ENCODE peak calls at places on chromosomes 12 and 14, in ten cellular contexts. P is lower lobe of right lung; B is psoas muscle; U is fibroblast of lung; N is effector memory CD4-positive, alpha-beta T cell; F is HepG2; H is aorta; Q is H9; Y is small intestine; M is GM23248. T is an unnamed sample.

GRCh38 chr12:116455540-116456306 is 103.5 kb upstream of the MAP1LC3B2 start:
- DNase-seq in P (no peak), B (peak; percentile 70), U (peak; percentile 88), N (no peak), F (no peak), H (peak; percentile 89), Q (no peak), Y (peak; percentile 78), M (peak; percentile 96), T (peak; percentile 98)

GRCh38 chr12:4031703-4032291 is 158.6 kb upstream of the PARP11 start:
- DNase-seq in P (peak; percentile 60), B (peak; percentile 36), U (peak; percentile 62), N (no peak), F (no peak), H (peak; percentile 77), Q (peak; percentile 53), Y (no peak), M (peak; percentile 27), T (peak; percentile 14)

GRCh38 chr14:26709019-26709418 is 111.2 kb upstream of the NOVA1 start:
- DNase-seq in P (no peak), B (no peak), U (peak; percentile 71), N (no peak), F (no peak), H (no peak), Q (no peak), Y (no peak), M (peak; percentile 8), T (peak; percentile 84)

GRCh38 chr14:104136472-104137296 is 1.7 kb upstream of the KIF26A start:
- DNase-seq in P (peak; percentile 43), B (peak; percentile 13), U (no peak), N (no peak), F (no peak), H (peak; percentile 68), Q (peak; percentile 36), Y (no peak), M (no peak), T (no peak)

GRCh38 chr12:121494093-121494787 is 86.6 kb downstream of the KDM2B start:
- DNase-seq in P (no peak), B (no peak), U (no peak), N (peak; percentile 38), F (no peak), H (peak; percentile 84), Q (peak; percentile 78), Y (peak; percentile 26), M (peak; percentile 46), T (peak; percentile 31)

GRCh38 chr14:73996731-73997107 is 22.4 kb downstream of the ENTPD5 start:
- DNase-seq in P (no peak), B (no peak), U (no peak), N (no peak), F (peak; percentile 73), H (no peak), Q (no peak), Y (no peak), M (no peak), T (no peak)

GRCh38 chr14:51167587-51168219 is 72.3 kb upstream of the TMX1 start:
- DNase-seq in P (no peak), B (no peak), U (peak; percentile 61), N (no peak), F (no peak), H (no peak), Q (no peak), Y (no peak), M (peak; percentile 72), T (no peak)

GRCh38 chr14:51507556-51508511 is 143.9 kb upstream of the FRMD6 start:
- DNase-seq in P (no peak), B (peak; percentile 47), U (peak; percentile 69), N (no peak), F (no peak), H (peak; percentile 82), Q (no peak), Y (no peak), M (peak; percentile 66), T (peak; percentile 78)

GRCh38 chr12:19190292-19191031 is 60.9 kb downstream of the PLEKHA5 start:
- DNase-seq in P (no peak), B (no peak), U (peak; percentile 77), N (no peak), F (no peak), H (no peak), Q (no peak), Y (no peak), M (peak; percentile 80), T (peak; percentile 87)

DNA sequence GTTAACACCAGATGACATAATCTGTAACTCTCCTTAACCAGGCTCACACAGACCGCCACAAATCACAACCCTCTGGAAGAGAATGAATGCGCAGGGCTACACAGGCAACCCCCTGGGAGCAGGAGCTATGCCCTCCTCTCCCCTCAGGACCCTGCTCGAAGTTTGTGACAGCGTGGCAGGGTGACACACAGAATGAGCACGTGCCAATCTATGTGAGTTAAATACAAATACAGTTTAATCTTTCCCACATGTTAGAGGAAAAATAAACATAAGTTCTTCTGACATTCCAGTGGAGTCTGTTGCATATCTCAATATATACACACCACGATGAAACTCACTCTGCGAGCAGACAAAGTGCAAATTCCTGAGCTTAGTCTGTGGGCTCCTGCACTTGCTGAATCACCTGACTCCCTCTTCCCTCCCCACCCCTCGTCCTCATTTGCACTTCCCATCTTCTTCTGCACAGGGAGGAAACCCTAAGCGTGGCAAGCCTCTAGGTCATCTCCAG is 37.6 kb downstream of the BCAT1 start:
- DNase-seq in P (no peak), B (no peak), U (peak; percentile 94), N (no peak), F (peak; percentile 94), H (no peak), Q (no peak), Y (peak; percentile 7), M (peak; percentile 85), T (peak; percentile 57)
- H3K4me1 ChIP-seq in P (no peaks in the 10 kb centered on the region), B (no peaks in the 10 kb centered on the region), U (peaks cover 9% of the 10 kb centered on the region), N (no peaks in the 10 kb centered on the region), F (peaks cover 28% of the 10 kb centered on the region), H (no peaks in the 10 kb centered on the region), Q (no peaks in the 10 kb centered on the region), Y (no peaks in the 10 kb centered on the region), M (peaks cover 23% of the 10 kb centered on the region), T (peaks cover 34% of the 10 kb centered on the region)

GRCh38 chr14:61343991-61344405 is 22.6 kb downstream of the PRKCH start:
- DNase-seq in P (no peak), B (no peak), U (no peak), N (no peak), F (no peak), H (no peak), Q (no peak), Y (no peak), M (no peak), T (no peak)

GRCh38 chr14:61344437-61345143 is 23.2 kb downstream of the PRKCH start:
- DNase-seq in P (no peak), B (no peak), U (no peak), N (no peak), F (no peak), H (no peak), Q (no peak), Y (no peak), M (no peak), T (no peak)

GRCh38 chr14:61346221-61346620 is 24.8 kb downstream of the PRKCH start:
- DNase-seq in P (no peak), B (no peak), U (no peak), N (no peak), F (no peak), H (no peak), Q (no peak), Y (no peak), M (no peak), T (no peak)

GRCh38 chr14:61343471-61343870 is 22.1 kb downstream of the PRKCH start:
- DNase-seq in P (no peak), B (no peak), U (no peak), N (no peak), F (no peak), H (no peak), Q (no peak), Y (no peak), M (peak; percentile 29), T (no peak)

GRCh38 chr14:61345144-61345482 is 23.7 kb downstream of the PRKCH start:
- DNase-seq in P (no peak), B (no peak), U (no peak), N (no peak), F (no peak), H (no peak), Q (no peak), Y (no peak), M (no peak), T (no peak)
- H3K4me1 ChIP-seq in P (peaks cover 86% of the 10 kb centered on the region), B (peaks cover 26% of the 10 kb centered on the region), U (no peaks in the 10 kb centered on the region), N (peaks cover 95% of the 10 kb centered on the region), F (no peaks in the 10 kb centered on the region), H (no peaks in the 10 kb centered on the region), Q (no peaks in the 10 kb centered on the region), Y (no peaks in the 10 kb centered on the region), M (no peaks in the 10 kb centered on the region), T (peaks cover 78% of the 10 kb centered on the region)

DNA sequence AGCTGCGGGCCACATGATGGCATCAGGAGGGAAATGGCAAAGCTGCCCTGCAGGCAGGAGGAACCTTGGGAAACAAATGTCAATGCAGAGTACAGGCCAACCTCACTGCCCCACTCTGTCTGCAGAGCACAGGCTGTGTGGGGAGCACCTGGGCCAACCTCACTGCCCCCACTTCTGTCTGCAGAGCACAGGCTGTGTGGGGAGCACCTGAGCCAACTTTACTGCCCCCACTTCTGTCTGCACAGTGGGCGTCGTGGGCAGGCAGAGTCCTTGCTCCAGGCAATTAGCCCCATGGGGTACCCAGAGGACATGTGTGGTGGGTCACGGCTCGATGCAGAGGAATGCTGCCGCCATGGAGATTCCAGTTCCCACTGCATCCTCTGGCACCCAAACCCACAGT is 26.2 kb downstream of the BRF1 start:
- DNase-seq in P (no peak), B (no peak), U (no peak), N (no peak), F (no peak), H (no peak), Q (peak; percentile 23), Y (no peak), M (no peak), T (no peak)
- H3K4me1 ChIP-seq in P (peaks cover 9% of the 10 kb centered on the region), B (peaks cover 17% of the 10 kb centered on the region), U (no peaks in the 10 kb centered on the region), N (no peaks in the 10 kb centered on the region), F (no peaks in the 10 kb centered on the region), H (no peaks in the 10 kb centered on the region), Q (no peaks in the 10 kb centered on the region), Y (no peaks in the 10 kb centered on the region), M (no peaks in the 10 kb centered on the region), T (no peaks in the 10 kb centered on the region)

GRCh38 chr12:96237035-96237434 is 42.9 kb downstream of the ELK3 start:
- DNase-seq in P (no peak), B (no peak), U (peak; percentile 53), N (no peak), F (no peak), H (no peak), Q (no peak), Y (no peak), M (peak; percentile 63), T (no peak)

GRCh38 chr12:96235497-96235826 is 41.3 kb downstream of the ELK3 start:
- DNase-seq in P (no peak), B (no peak), U (no peak), N (no peak), F (no peak), H (no peak), Q (no peak), Y (no peak), M (no peak), T (no peak)

GRCh38 chr12:96237465-96238077 is 43.4 kb downstream of the ELK3 start:
- DNase-seq in P (no peak), B (peak; percentile 73), U (peak; percentile 99), N (peak; percentile 51), F (no peak), H (peak; percentile 87), Q (no peak), Y (no peak), M (peak; percentile 97), T (peak; percentile 96)

GRCh38 chr12:96234591-96235496 is 40.7 kb downstream of the ELK3 start:
- DNase-seq in P (no peak), B (no peak), U (no peak), N (no peak), F (no peak), H (no peak), Q (no peak), Y (no peak), M (no peak), T (no peak)

GRCh38 chr12:96236221-96236822 is 42.1 kb downstream of the ELK3 start:
- DNase-seq in P (no peak), B (peak; percentile 60), U (peak; percentile 90), N (no peak), F (no peak), H (no peak), Q (no peak), Y (peak; percentile 30), M (peak; percentile 84), T (no peak)
- H3K4me1 ChIP-seq in P (peaks cover 76% of the 10 kb centered on the region), B (peaks cover 17% of the 10 kb centered on the region), U (peaks cover 46% of the 10 kb centered on the region), N (peaks cover 52% of the 10 kb centered on the region), F (peaks cover 7% of the 10 kb centered on the region), H (no peaks in the 10 kb centered on the region), Q (no peaks in the 10 kb centered on the region), Y (no peaks in the 10 kb centered on the region), M (peaks cover 79% of the 10 kb centered on the region), T (peaks cover 82% of the 10 kb centered on the region)